ENCODE peak calls at places on chromosome 19, in ten cellular contexts. Y, A, F, P, I, W, G, D, H and Z are unnamed samples.

GRCh38 chr19:55539082-55539715 is 2.3 kb upstream of the SBK2 start:
- DNase-seq in Y (no peak), A (no peak), F (no peak), P (no peak), I (no peak), W (no peak), G (no peak), D (no peak), H (no peak), Z (no peak)

GRCh38 chr19:2722541-2723344 is 1.6 kb upstream of the DIRAS1 start:
- DNase-seq in Y (peak), A (no peak), F (peak), P (peak), I (no peak), W (no peak), G (no peak), D (peak), H (peak), Z (peak)

GRCh38 chr19:1017115-1017905 is 3.6 kb downstream of the TMEM259 start:
- DNase-seq in Y (no peak), A (no peak), F (peak), P (no peak), I (no peak), W (no peak), G (no peak), D (no peak), H (no peak), Z (no peak)

GRCh38 chr19:8302357-8302691 is 5.8 kb downstream of the CD320 start:
- DNase-seq in Y (no peak), A (no peak), F (no peak), P (no peak), I (no peak), W (no peak), G (no peak), D (no peak), H (no peak), Z (peak)

GRCh38 chr19:33248553-33248953 is 22.9 kb upstream of the SLC7A10 start:
- DNase-seq in Y (no peak), A (peak), F (no peak), P (no peak), I (no peak), W (no peak), G (no peak), D (no peak), H (no peak), Z (no peak)

GRCh38 chr19:44758596-44758995 is 10.1 kb downstream of the BCL3 start:
- DNase-seq in Y (no peak), A (peak), F (no peak), P (no peak), I (no peak), W (no peak), G (no peak), D (no peak), H (no peak), Z (no peak)

GRCh38 chr19:40831502-40832430 is 18.5 kb downstream of the CYP2A6 start:
- DNase-seq in Y (peak), A (no peak), F (peak), P (peak), I (no peak), W (no peak), G (no peak), D (peak), H (peak), Z (peak)

GRCh38 chr19:27777726-27778125 is 1435.2 kb downstream of the UQCRFS1 start:
- DNase-seq in Y (no peak), A (no peak), F (peak), P (no peak), I (no peak), W (no peak), G (no peak), D (no peak), H (no peak), Z (peak)

GRCh38 chr19:11942008-11942842 is 17.3 kb downstream of the ZNF700 start:
- DNase-seq in Y (no peak), A (no peak), F (no peak), P (no peak), I (no peak), W (no peak), G (no peak), D (no peak), H (no peak), Z (no peak)

GRCh38 chr19:45117666-45118065 is 24.7 kb downstream of the PPP1R37 start:
- DNase-seq in Y (no peak), A (no peak), F (no peak), P (no peak), I (no peak), W (no peak), G (no peak), D (no peak), H (no peak), Z (no peak)

GRCh38 chr19:30416375-30416774 is 44.2 kb downstream of the ZNF536 start:
- DNase-seq in Y (no peak), A (no peak), F (no peak), P (no peak), I (no peak), W (no peak), G (no peak), D (no peak), H (no peak), Z (no peak)

GRCh38 chr19:21434967-21435544 is 38.1 kb downstream of the ZNF493 start:
- DNase-seq in Y (no peak), A (no peak), F (no peak), P (no peak), I (no peak), W (no peak), G (no peak), D (no peak), H (no peak), Z (no peak)

GRCh38 chr19:32124585-32124984 is 220.8 kb upstream of the ZNF507 start:
- DNase-seq in Y (no peak), A (no peak), F (no peak), P (no peak), I (no peak), W (no peak), G (no peak), D (no peak), H (no peak), Z (no peak)

GRCh38 chr19:7962644-7963268 is 19.3 kb upstream of the TIMM44 start:
- DNase-seq in Y (no peak), A (no peak), F (no peak), P (no peak), I (no peak), W (no peak), G (no peak), D (no peak), H (no peak), Z (no peak)

GRCh38 chr19:50486823-50487515 is 10.3 kb upstream of the GARIN5A start:
- DNase-seq in Y (no peak), A (no peak), F (peak), P (peak), I (peak), W (peak), G (no peak), D (no peak), H (no peak), Z (peak)

GRCh38 chr19:48540110-48540509 is 11.9 kb upstream of the SULT2B1 start:
- DNase-seq in Y (no peak), A (no peak), F (no peak), P (no peak), I (no peak), W (no peak), G (no peak), D (no peak), H (no peak), Z (no peak)

GRCh38 chr19:7685546-7686445 is 5.2 kb downstream of the TRAPPC5 start:
- DNase-seq in Y (no peak), A (no peak), F (peak), P (no peak), I (no peak), W (no peak), G (no peak), D (no peak), H (no peak), Z (no peak)

GRCh38 chr19:41870401-41870873 is 6.6 kb upstream of the CD79A start:
- DNase-seq in Y (no peak), A (no peak), F (peak), P (peak), I (no peak), W (no peak), G (no peak), D (no peak), H (no peak), Z (peak)

GRCh38 chr19:18072335-18072734 is 14.4 kb downstream of the IL12RB1 start:
- DNase-seq in Y (no peak), A (no peak), F (no peak), P (no peak), I (no peak), W (no peak), G (no peak), D (no peak), H (no peak), Z (no peak)

GRCh38 chr19:9883231-9883758 is 48.2 kb downstream of the PIN1 start:
- DNase-seq in Y (no peak), A (peak), F (peak), P (no peak), I (no peak), W (no peak), G (no peak), D (no peak), H (no peak), Z (no peak)

GRCh38 chr19:35048911-35049411 is 7.4 kb downstream of the HPN start:
- DNase-seq in Y (no peak), A (no peak), F (no peak), P (no peak), I (no peak), W (no peak), G (no peak), D (no peak), H (no peak), Z (no peak)

GRCh38 chr19:54415901-54416621 is 797 bp downstream of the TTYH1 start:
- DNase-seq in Y (no peak), A (no peak), F (no peak), P (no peak), I (no peak), W (no peak), G (no peak), D (no peak), H (no peak), Z (no peak)

GRCh38 chr19:4360641-4361151 is 17.3 kb downstream of the MPND start:
- DNase-seq in Y (no peak), A (no peak), F (no peak), P (no peak), I (no peak), W (no peak), G (no peak), D (no peak), H (no peak), Z (peak)

GRCh38 chr19:16841391-16841926 is 12.3 kb downstream of the SIN3B start:
- DNase-seq in Y (no peak), A (no peak), F (no peak), P (no peak), I (no peak), W (no peak), G (no peak), D (no peak), H (no peak), Z (no peak)

GRCh38 chr19:412356-413355 is 3.7 kb upstream of the C2CD4C start:
- DNase-seq in Y (no peak), A (peak), F (no peak), P (no peak), I (no peak), W (no peak), G (peak), D (no peak), H (no peak), Z (no peak)

GRCh38 chr19:49106648-49107135 is 7.5 kb upstream of the LIN7B start:
- DNase-seq in Y (peak), A (peak), F (peak), P (peak), I (peak), W (peak), G (no peak), D (no peak), H (no peak), Z (peak)

GRCh38 chr19:9934132-9934950 is 2.0 kb downstream of the OLFM2 start:
- DNase-seq in Y (peak), A (peak), F (peak), P (peak), I (peak), W (peak), G (peak), D (no peak), H (no peak), Z (peak)

GRCh38 chr19:41324921-41325639 is 15.1 kb downstream of the CCDC97 start:
- DNase-seq in Y (peak), A (peak), F (peak), P (peak), I (no peak), W (no peak), G (no peak), D (no peak), H (no peak), Z (peak)

GRCh38 chr19:49473868-49474544 is at the start of gene FLT3LG:
- DNase-seq in Y (peak), A (peak), F (peak), P (peak), I (peak), W (peak), G (peak), D (no peak), H (no peak), Z (peak)

GRCh38 chr19:18788782-18789421 is 2.2 kb downstream of the COMP start:
- DNase-seq in Y (no peak), A (no peak), F (no peak), P (no peak), I (no peak), W (no peak), G (no peak), D (no peak), H (no peak), Z (no peak)

GRCh38 chr19:33905937-33906577 is 109.4 kb downstream of the KCTD15 start:
- DNase-seq in Y (no peak), A (peak), F (no peak), P (no peak), I (no peak), W (no peak), G (no peak), D (no peak), H (no peak), Z (peak)